ENCODE peak calls at places on chromosomes 16 and 17, in ten cellular contexts. R, C, X, W, D, L, T, N, Q and Y are unnamed samples.

GRCh38 chr17:33809748-33810147 is 445.3 kb upstream of the CCL2 start:
- DNase-seq in T (no peak), L (no peak), W (no peak), R (no peak), D (no peak), N (no peak), C (no peak), X (no peak), Q (no peak), Y (no peak)

GRCh38 chr16:84362410-84362809 is 5.9 kb upstream of the ATP2C2 start:
- DNase-seq in C (no peak), W (no peak), R (no peak), X (peak), D (no peak), T (peak), N (no peak), L (no peak), Q (no peak), Y (peak)

GRCh38 chr16:85436207-85436606 is 176.9 kb upstream of the GSE1 start:
- DNase-seq in T (peak), C (no peak), X (no peak), Q (no peak), W (no peak), D (no peak), R (no peak), N (no peak), L (no peak), Y (no peak)

GRCh38 chr16:78005881-78006280 is 16.5 kb upstream of the CLEC3A start:
- DNase-seq in D (no peak), W (no peak), Q (peak), N (peak), L (no peak), R (no peak), X (no peak), C (no peak), T (peak), Y (no peak)

GRCh38 chr16:278863-279366 is 1.5 kb upstream of the ARHGDIG start:
- DNase-seq in L (no peak), T (peak), D (no peak), W (no peak), N (no peak), Q (peak), X (peak), C (no peak), R (no peak), Y (peak)

GRCh38 chr16:67022531-67023214 is 6.3 kb upstream of the CBFB start:
- DNase-seq in L (no peak), X (no peak), T (peak), Q (no peak), D (no peak), R (no peak), C (no peak), N (no peak), W (no peak), Y (no peak)

GRCh38 chr17:68289936-68290267 is 1.0 kb downstream of the SLC16A6 start:
- DNase-seq in X (no peak), W (no peak), L (no peak), T (no peak), C (no peak), D (no peak), R (no peak), N (no peak), Q (no peak), Y (no peak)

GRCh38 chr17:57107498-57108101 is 22.6 kb downstream of the AKAP1 start:
- DNase-seq in D (no peak), R (no peak), C (no peak), X (peak), Q (no peak), W (peak), L (no peak), T (no peak), N (peak), Y (peak)

GRCh38 chr17:63592797-63593196 is 7.9 kb upstream of the TACO1 start:
- DNase-seq in R (no peak), X (no peak), C (no peak), L (no peak), N (no peak), Q (no peak), T (no peak), D (no peak), W (no peak), Y (no peak)

GRCh38 chr16:67179421-67180080 is 4.2 kb downstream of the MATCAP1 start:
- DNase-seq in T (peak), N (no peak), L (no peak), R (no peak), W (no peak), X (no peak), D (no peak), Q (peak), C (no peak), Y (no peak)

GRCh38 chr17:66354981-66355380 is 52.6 kb downstream of the PRKCA start:
- DNase-seq in X (no peak), L (no peak), T (no peak), D (no peak), C (no peak), N (no peak), W (no peak), R (peak), Q (no peak), Y (no peak)

GRCh38 chr17:81660441-81660840 is 4.1 kb upstream of the PDE6G start:
- DNase-seq in W (no peak), Q (no peak), L (no peak), C (no peak), N (no peak), X (no peak), T (no peak), R (no peak), D (no peak), Y (no peak)

GRCh38 chr16:69754469-69755310 is at the start of gene NOB1:
- DNase-seq in N (peak), Q (peak), X (peak), W (peak), R (peak), D (peak), C (peak), L (peak), T (peak), Y (peak)

GRCh38 chr17:1005361-1005946 is 8.5 kb downstream of the TIMM22 start:
- DNase-seq in C (no peak), Q (no peak), R (no peak), T (peak), N (no peak), W (no peak), D (no peak), L (peak), X (peak), Y (peak)